ENCODE peak calls at places on chromosomes 16 and 17, in five cellular contexts. G is heart left ventricle, Z is HepG2, L is OCI-LY7, J is IMR-90. Y is an unnamed sample.

GRCh38 chr16:22300427-22301071 is 3.3 kb downstream of the POLR3E start:
- DNase-seq in G (peak), Z (peak), L (peak), J (peak), Y (peak)

GRCh38 chr17:33983824-33984574 is 271.1 kb upstream of the CCL2 start:
- DNase-seq in G (peak), Z (no peak), L (no peak), J (no peak), Y (no peak)

GRCh38 chr17:7408341-7408740 is 696 bp downstream of the NLGN2 start:
- DNase-seq in G (no peak), Z (no peak), L (no peak), J (no peak), Y (no peak)

GRCh38 chr17:41919840-41920579 is 1.3 kb upstream of the ACLY start:
- DNase-seq in G (no peak), Z (no peak), L (no peak), J (peak), Y (no peak)

GRCh38 chr17:44198721-44199552 is 747 bp downstream of the ATXN7L3 start:
- DNase-seq in G (peak), Z (no peak), L (peak), J (peak), Y (no peak)

GRCh38 chr17:58153046-58153445 is 4.9 kb downstream of the OR4D1 start:
- DNase-seq in G (no peak), Z (no peak), L (no peak), J (no peak), Y (no peak)

GRCh38 chr17:75487351-75488070 is 27.8 kb downstream of the CASKIN2 start:
- DNase-seq in G (peak), Z (no peak), L (peak), J (no peak), Y (no peak)

GRCh38 chr17:36525113-36525512 is 9.6 kb downstream of the MYO19 start:
- DNase-seq in G (no peak), Z (no peak), L (no peak), J (peak), Y (no peak)

GRCh38 chr16:19400709-19401108 is 17.0 kb upstream of the TMC5 start:
- DNase-seq in G (no peak), Z (no peak), L (peak), J (no peak), Y (no peak)

GRCh38 chr17:37744961-37745800 is at the start of gene HNF1B:
- DNase-seq in G (no peak), Z (peak), L (no peak), J (no peak), Y (no peak)

GRCh38 chr16:1288813-1289479 is 20.5 kb upstream of the UBE2I start:
- DNase-seq in G (no peak), Z (peak), L (peak), J (no peak), Y (no peak)

GRCh38 chr17:57326764-57327163 is 70.4 kb downstream of the MSI2 start:
- DNase-seq in G (no peak), Z (no peak), L (no peak), J (no peak), Y (no peak)

GRCh38 chr17:56593741-56594527 is 435 bp downstream of the NOG start:
- DNase-seq in G (peak), Z (peak), L (peak), J (peak), Y (no peak)

GRCh38 chr16:15498427-15499175 is 64.2 kb downstream of the BMERB1 start:
- DNase-seq in G (no peak), Z (no peak), L (no peak), J (peak), Y (no peak)

GRCh38 chr17:59491353-59492090 is 73.9 kb upstream of the DHX40 start:
- DNase-seq in G (no peak), Z (no peak), L (no peak), J (no peak), Y (no peak)

GRCh38 chr17:29572691-29573557 is 4.4 kb downstream of the TP53I13 start:
- DNase-seq in G (peak), Z (no peak), L (peak), J (peak), Y (peak)

GRCh38 chr17:76027159-76027839 is at the start of gene EVPL:
- DNase-seq in G (no peak), Z (peak), L (no peak), J (no peak), Y (no peak)

GRCh38 chr17:39639566-39640458 is 2.9 kb downstream of the STARD3 start:
- DNase-seq in G (no peak), Z (no peak), L (no peak), J (no peak), Y (no peak)

GRCh38 chr17:39738568-39738901 is 797 bp downstream of the GRB7 start:
- DNase-seq in G (no peak), Z (peak), L (no peak), J (no peak), Y (no peak)

GRCh38 chr16:85437161-85438052 is 175.7 kb upstream of the GSE1 start:
- DNase-seq in G (no peak), Z (no peak), L (no peak), J (no peak), Y (no peak)

GRCh38 chr17:79793924-79794304 is 3.0 kb downstream of the CBX8 start:
- DNase-seq in G (no peak), Z (no peak), L (no peak), J (no peak), Y (no peak)

GRCh38 chr17:75864448-75864871 is 9.3 kb upstream of the WBP2 start:
- DNase-seq in G (peak), Z (no peak), L (peak), J (peak), Y (no peak)

GRCh38 chr17:8072727-8073461 is 14.6 kb downstream of the ALOX12B start:
- DNase-seq in G (no peak), Z (no peak), L (no peak), J (no peak), Y (no peak)

GRCh38 chr17:45020354-45021138 is 30.9 kb downstream of the DCAKD start:
- DNase-seq in G (no peak), Z (no peak), L (no peak), J (peak), Y (peak)

GRCh38 chr16:86740817-86741799 is 162.8 kb downstream of the FOXL1 start:
- DNase-seq in G (peak), Z (peak), L (no peak), J (peak), Y (peak)
- H3K4me3 ChIP-seq in G (peak), Z (no peak), L (no peak), J (peak), Y (peak)

DNA sequence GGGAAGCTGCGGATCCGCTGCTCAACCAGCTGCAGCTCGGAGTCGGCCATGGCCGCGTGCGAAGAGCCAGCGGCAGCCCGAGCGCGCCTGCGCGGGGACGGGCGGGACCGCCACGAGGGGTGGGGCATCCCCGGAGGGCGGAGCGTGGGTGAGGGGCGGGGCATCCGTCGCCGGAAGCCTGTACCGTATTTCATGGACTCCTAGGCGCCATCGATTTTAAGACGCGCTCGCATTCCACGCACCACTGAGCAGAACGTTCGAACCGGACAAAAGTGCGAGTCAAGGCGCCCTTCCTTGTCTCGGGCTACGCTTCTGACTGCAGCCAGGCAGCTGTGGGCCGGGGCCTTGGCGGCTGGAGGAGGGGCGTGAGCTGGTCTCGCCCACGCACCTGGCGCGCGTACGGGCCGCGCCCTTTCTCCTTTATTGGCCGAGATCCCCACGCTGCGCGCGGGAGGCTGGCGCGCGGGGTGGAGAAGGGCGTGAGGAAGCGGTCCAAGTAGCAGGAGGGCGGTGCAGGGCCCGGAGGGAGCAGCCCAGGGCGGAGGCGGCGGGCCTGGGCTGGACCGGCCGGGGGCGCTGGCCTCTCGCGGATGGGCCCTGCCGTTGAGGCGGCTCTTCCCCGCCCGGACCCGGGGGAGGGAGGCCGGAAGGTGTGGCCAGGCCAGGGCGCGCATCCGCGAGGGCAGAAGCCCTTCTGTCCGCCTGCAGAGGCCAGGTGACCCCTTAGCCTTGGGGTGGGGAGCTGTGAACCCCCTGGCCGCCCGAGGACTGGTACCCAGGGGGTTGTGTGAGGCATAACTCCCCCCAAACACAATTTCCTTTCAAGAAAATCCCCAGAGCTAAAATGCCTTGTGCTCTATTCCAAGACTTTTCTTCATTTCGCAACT is at the start of gene APRT:
- DNase-seq in G (peak), Z (peak), L (peak), J (peak), Y (peak)
- TF ChIP-seq CTCF in G (peak), Z (peak), L (no peak), J (peak), Y (no peak)

GRCh38 chr17:46929413-46929812 is 6.5 kb downstream of the GOSR2 start:
- DNase-seq in G (no peak), Z (no peak), L (no peak), J (peak), Y (no peak)

GRCh38 chr17:46922487-46922803 is 515 bp upstream of the GOSR2 start:
- DNase-seq in G (no peak), Z (no peak), L (no peak), J (no peak), Y (no peak)

GRCh38 chr17:46922804-46923635 is at the start of gene GOSR2:
- DNase-seq in G (peak), Z (peak), L (peak), J (peak), Y (peak)

GRCh38 chr17:46928472-46929261 is 5.7 kb downstream of the GOSR2 start:
- DNase-seq in G (no peak), Z (no peak), L (no peak), J (no peak), Y (no peak)

GRCh38 chr17:46925185-46925858 is 2.4 kb downstream of the GOSR2 start:
- DNase-seq in G (no peak), Z (peak), L (no peak), J (no peak), Y (no peak)
- H3K27ac ChIP-seq in G (no peak), Z (no peak), L (no peak), J (no peak), Y (no peak)

GRCh38 chr16:56936950-56937349 is 5.0 kb downstream of the HERPUD1 start:
- DNase-seq in G (no peak), Z (no peak), L (no peak), J (no peak), Y (no peak)
- H3K4me3 ChIP-seq in G (no peak), Z (no peak), L (peak), J (no peak), Y (no peak)

GRCh38 chr17:54021418-54021817 is 198.7 kb downstream of the KIF2B start:
- DNase-seq in G (no peak), Z (no peak), L (no peak), J (no peak), Y (no peak)
- TF ChIP-seq CTCF in G (no peak), Z (no peak), L (no peak), J (no peak), Y (no peak)

GRCh38 chr17:82231312-82231561 is 2.4 kb downstream of the SLC16A3 start:
- DNase-seq in G (no peak), Z (no peak), L (no peak), J (no peak), Y (no peak)

GRCh38 chr17:82231562-82232321 is 2.9 kb downstream of the SLC16A3 start:
- DNase-seq in G (peak), Z (peak), L (no peak), J (peak), Y (no peak)

GRCh38 chr17:82232322-82232785 is 3.5 kb downstream of the SLC16A3 start:
- DNase-seq in G (no peak), Z (no peak), L (no peak), J (no peak), Y (no peak)

GRCh38 chr17:82229686-82230626 is 1.1 kb downstream of the SLC16A3 start:
- DNase-seq in G (peak), Z (peak), L (no peak), J (no peak), Y (no peak)

GRCh38 chr17:82230627-82231311 is 1.9 kb downstream of the SLC16A3 start:
- DNase-seq in G (peak), Z (peak), L (no peak), J (peak), Y (peak)
- H3K27ac ChIP-seq in G (peak), Z (peak), L (no peak), J (peak), Y (peak)

DNA sequence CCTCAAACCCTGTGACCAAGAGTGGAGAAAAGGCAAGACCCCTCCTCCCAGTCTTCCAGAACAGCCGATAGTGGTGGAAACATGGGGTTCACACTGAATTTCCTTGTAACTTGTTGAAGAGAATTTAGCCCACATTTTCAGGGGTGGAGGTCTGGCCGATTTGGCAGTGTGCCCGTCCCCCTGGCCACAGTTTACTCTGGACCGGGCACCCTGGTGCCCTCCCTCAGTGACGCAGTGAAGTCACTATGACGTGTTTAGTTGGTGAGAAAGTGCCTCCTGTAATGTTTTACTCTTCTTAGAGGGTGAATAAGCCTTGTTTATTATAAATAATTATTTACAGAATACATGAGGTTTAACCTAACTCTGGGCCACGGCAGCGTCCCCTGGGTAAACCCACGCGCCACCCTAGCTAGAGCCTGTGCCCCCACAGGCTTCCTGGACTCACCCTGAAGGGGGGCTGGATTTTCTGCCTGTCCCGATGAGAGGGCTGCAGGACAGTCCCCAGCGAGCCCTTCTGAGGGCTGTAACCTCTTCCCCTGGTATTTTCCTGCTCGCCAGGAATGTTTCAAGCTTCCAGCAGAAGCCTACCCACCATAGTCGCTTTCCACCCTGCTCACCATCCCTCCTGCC is 316.9 kb downstream of the SEC14L1 start:
- DNase-seq in G (no peak), Z (no peak), L (no peak), J (no peak), Y (no peak)
- H3K4me3 ChIP-seq in G (no peak), Z (no peak), L (peak), J (no peak), Y (no peak)

GRCh38 chr16:28140788-28141618 is 70.8 kb downstream of the XPO6 start:
- DNase-seq in G (no peak), Z (peak), L (peak), J (no peak), Y (no peak)
- TF ChIP-seq CTCF in G (no peak), Z (no peak), L (peak), J (no peak), Y (no peak)